ENCODE peak calls at places on chromosomes 11 and 22, in four cellular contexts. K is IMR-90, T is kidney, C is A549. Q is an unnamed sample.

GRCh38 chr11:77968337-77968736 is 26.1 kb downstream of the INTS4 start:
- DNase-seq in K (no peak), T (no peak), C (no peak), Q (no peak)

GRCh38 chr11:126197277-126197939 is 14.0 kb downstream of the RPUSD4 start:
- DNase-seq in K (peak; percentile 90), T (no peak), C (no peak), Q (no peak)

GRCh38 chr11:26105762-26106423 is 226.0 kb upstream of the ANO3 start:
- DNase-seq in K (no peak), T (no peak), C (no peak), Q (no peak)

GRCh38 chr11:116778556-116778955 is 5.8 kb upstream of the BUD13 start:
- DNase-seq in K (peak; percentile 11), T (no peak), C (no peak), Q (no peak)

GRCh38 chr11:2574553-2575535 is 125.0 kb downstream of the KCNQ1OT1 start:
- DNase-seq in K (no peak), T (peak; percentile 58), C (no peak), Q (peak; percentile 44)

GRCh38 chr11:5038336-5038735 is 8.0 kb upstream of the OR52J3 start:
- DNase-seq in K (no peak), T (no peak), C (no peak), Q (no peak)

GRCh38 chr11:61369372-61370348 is 7.5 kb downstream of the TMEM138 start:
- DNase-seq in K (peak; percentile 99), T (peak; percentile 91), C (no peak), Q (no peak)

GRCh38 chr11:71342116-71342515 is 89.7 kb upstream of the SHANK2 start:
- DNase-seq in K (peak; percentile 77), T (no peak), C (no peak), Q (peak; percentile 44)

GRCh38 chr11:17528181-17528691 is 16.0 kb downstream of the USH1C start:
- DNase-seq in K (peak; percentile 28), T (peak; percentile 77), C (peak; percentile 42), Q (no peak)

GRCh38 chr22:38964989-38965388 is 7.6 kb downstream of the APOBEC3A start:
- DNase-seq in K (no peak), T (peak; percentile 66), C (no peak), Q (no peak)

GRCh38 chr11:72179804-72180396 is 12.0 kb upstream of the FOLR1 start:
- DNase-seq in K (no peak), T (no peak), C (no peak), Q (no peak)

GRCh38 chr11:111999111-111999510 is 26.1 kb upstream of the DLAT start:
- DNase-seq in K (no peak), T (no peak), C (no peak), Q (no peak)

GRCh38 chr11:120186408-120186798 is 24.4 kb upstream of the OAF start:
- DNase-seq in K (no peak), T (no peak), C (no peak), Q (no peak)

GRCh38 chr11:133991101-133991500 is 34.3 kb upstream of the IGSF9B start:
- DNase-seq in K (no peak), T (no peak), C (no peak), Q (no peak)

GRCh38 chr22:24370426-24370825 is 57.0 kb upstream of the ADORA2A start:
- DNase-seq in K (no peak), T (no peak), C (no peak), Q (no peak)

GRCh38 chr22:29798318-29798717 is 31.1 kb downstream of the UQCR10 start:
- DNase-seq in K (no peak), T (no peak), C (no peak), Q (no peak)

GRCh38 chr22:50101870-50102565 is 12.2 kb downstream of the MOV10L1 start:
- DNase-seq in K (no peak), T (no peak), C (no peak), Q (no peak)

GRCh38 chr22:45880732-45881523 is 96.0 kb downstream of the WNT7B start:
- DNase-seq in K (no peak), T (peak; percentile 77), C (no peak), Q (peak; percentile 37)

GRCh38 chr22:29380032-29380781 is 8.2 kb downstream of the AP1B1 start:
- DNase-seq in K (peak; percentile 58), T (no peak), C (no peak), Q (no peak)

GRCh38 chr11:18527512-18527911 is 770 bp upstream of the TSG101 start:
- DNase-seq in K (peak; percentile 43), T (no peak), C (peak; percentile 36), Q (no peak)

GRCh38 chr22:32904044-32904443 is 102.5 kb downstream of the TIMP3 start:
- DNase-seq in K (peak; percentile 35), T (no peak), C (peak; percentile 29), Q (no peak)

GRCh38 chr11:129331871-129332274 is 43.8 kb upstream of the BARX2 start:
- DNase-seq in K (peak; percentile 69), T (peak; percentile 88), C (peak; percentile 73), Q (peak; percentile 85)

GRCh38 chr22:39343259-39344045 is 6.3 kb upstream of the SYNGR1 start:
- DNase-seq in K (peak; percentile 58), T (no peak), C (peak; percentile 61), Q (peak; percentile 64)

GRCh38 chr22:25067851-25068421 is 115.4 kb downstream of the KIAA1671 start:
- DNase-seq in K (no peak), T (no peak), C (no peak), Q (peak; percentile 52)

GRCh38 chr22:50343541-50343935 is 411 bp downstream of the PPP6R2 start:
- DNase-seq in K (no peak), T (no peak), C (no peak), Q (no peak)

GRCh38 chr22:27405672-27406388 is 395.7 kb downstream of the MN1 start:
- DNase-seq in K (peak; percentile 45), T (no peak), C (peak; percentile 48), Q (peak; percentile 60)

GRCh38 chr11:59754859-59755700 is at the start of gene STX3:
- DNase-seq in K (peak; percentile 35), T (peak; percentile 91), C (peak; percentile 73), Q (peak; percentile 89)

GRCh38 chr22:25406510-25407210 is 157.8 kb upstream of the GRK3 start:
- DNase-seq in K (no peak), T (peak; percentile 72), C (no peak), Q (no peak)

GRCh38 chr11:61621917-61622585 is 41.2 kb upstream of the SYT7 start:
- DNase-seq in K (no peak), T (no peak), C (no peak), Q (no peak)

GRCh38 chr11:66318576-66318970 is 1.7 kb upstream of the CD248 start:
- DNase-seq in K (no peak), T (no peak), C (no peak), Q (no peak)

GRCh38 chr11:108035690-108036089 is 27.0 kb downstream of the CUL5 start:
- DNase-seq in K (peak; percentile 38), T (no peak), C (no peak), Q (no peak)

DNA sequence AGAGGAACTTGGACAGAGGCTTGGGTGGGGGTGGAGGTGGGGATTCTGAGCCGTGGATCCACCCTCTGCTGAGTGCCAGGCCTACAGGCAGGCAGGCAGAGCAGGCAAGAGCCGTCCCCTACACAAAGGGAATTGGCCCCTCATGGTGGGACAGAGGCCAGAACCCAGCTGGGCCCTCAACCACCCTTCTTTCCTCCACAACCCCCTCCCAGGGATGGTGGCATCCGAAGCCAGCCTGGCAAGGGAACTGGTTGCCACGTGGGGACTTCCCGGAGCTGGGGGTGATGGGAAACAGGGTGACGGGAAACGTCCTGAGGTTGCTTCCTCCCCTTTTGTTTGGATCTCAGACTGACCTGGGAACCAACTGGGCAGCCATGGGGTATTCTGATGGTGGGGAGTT is 31.7 kb downstream of the TXN2 start:
- DNase-seq in K (no peak), T (no peak), C (no peak), Q (no peak)
- H3K4me1 ChIP-seq in K (peaks cover 8% of the 10 kb centered on the region), T (peaks cover 10% of the 10 kb centered on the region), C (peaks cover 36% of the 10 kb centered on the region), Q (peaks cover 82% of the 10 kb centered on the region)

DNA sequence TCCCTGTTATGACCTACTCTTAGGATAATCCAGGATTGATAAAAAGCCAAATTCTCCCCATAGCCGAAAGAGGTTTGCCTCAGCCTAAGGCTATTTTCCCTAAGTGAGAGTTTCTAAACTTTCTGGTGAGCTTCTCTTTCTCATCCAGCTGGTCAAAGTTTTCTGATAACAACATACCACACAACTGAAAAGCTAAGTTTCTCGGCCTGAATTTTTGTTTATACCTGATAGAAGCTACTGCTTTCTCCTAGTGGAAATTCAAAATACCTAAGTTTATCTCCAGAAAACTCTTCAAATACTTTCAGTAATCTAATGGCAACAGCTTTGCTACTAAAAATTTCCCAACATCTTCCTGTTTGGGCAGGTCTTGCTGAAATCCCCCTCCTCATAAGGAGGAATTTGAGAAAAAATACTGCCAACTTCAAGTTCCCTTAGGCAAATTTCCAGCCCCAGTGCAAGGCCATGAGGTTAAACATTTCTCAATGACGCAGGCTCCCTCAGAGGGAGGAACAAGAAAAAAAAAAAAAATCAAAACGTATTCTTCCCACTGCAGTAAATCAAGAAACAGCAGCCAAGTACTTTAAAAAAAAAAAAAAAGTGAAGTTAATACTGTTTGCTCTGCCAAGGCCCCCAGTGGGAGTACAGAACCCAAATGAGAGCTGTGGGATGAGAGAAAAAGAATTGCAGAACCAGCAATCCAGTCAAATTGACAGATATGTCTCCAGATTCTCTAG is 127.0 kb downstream of the MRTFA start:
- DNase-seq in K (peak; percentile 96), T (no peak), C (peak; percentile 94), Q (no peak)
- H3K4me1 ChIP-seq in K (peaks cover 36% of the 10 kb centered on the region), T (peaks cover 25% of the 10 kb centered on the region), C (peaks cover 92% of the 10 kb centered on the region), Q (peaks cover 59% of the 10 kb centered on the region)

GRCh38 chr11:94776351-94777321 is 8.5 kb downstream of the AMOTL1 start:
- DNase-seq in K (peak; percentile 74), T (no peak), C (peak; percentile 17), Q (peak; percentile 45)

GRCh38 chr11:94773842-94774241 is 5.7 kb downstream of the AMOTL1 start:
- DNase-seq in K (no peak), T (no peak), C (no peak), Q (no peak)

GRCh38 chr11:94775576-94776327 is 7.6 kb downstream of the AMOTL1 start:
- DNase-seq in K (no peak), T (no peak), C (no peak), Q (no peak)

GRCh38 chr11:94771951-94772350 is 3.8 kb downstream of the AMOTL1 start:
- DNase-seq in K (no peak), T (no peak), C (no peak), Q (no peak)

GRCh38 chr11:94774345-94774744 is 6.2 kb downstream of the AMOTL1 start:
- DNase-seq in K (peak; percentile 48), T (no peak), C (no peak), Q (no peak)
- H3K4me1 ChIP-seq in K (peaks cover 16% of the 10 kb centered on the region), T (peaks cover 11% of the 10 kb centered on the region), C (peaks cover 32% of the 10 kb centered on the region), Q (peaks cover 63% of the 10 kb centered on the region)

GRCh38 chr11:27421819-27422494 is 50.6 kb downstream of the LGR4 start:
- DNase-seq in K (no peak), T (no peak), C (no peak), Q (no peak)

GRCh38 chr11:27427183-27427980 is 45.2 kb downstream of the LGR4 start:
- DNase-seq in K (peak; percentile 34), T (no peak), C (no peak), Q (no peak)

GRCh38 chr11:27420722-27421572 is 51.6 kb downstream of the LGR4 start:
- DNase-seq in K (no peak), T (no peak), C (no peak), Q (no peak)

GRCh38 chr11:27420217-27420616 is 52.4 kb downstream of the LGR4 start:
- DNase-seq in K (no peak), T (no peak), C (no peak), Q (no peak)

DNA sequence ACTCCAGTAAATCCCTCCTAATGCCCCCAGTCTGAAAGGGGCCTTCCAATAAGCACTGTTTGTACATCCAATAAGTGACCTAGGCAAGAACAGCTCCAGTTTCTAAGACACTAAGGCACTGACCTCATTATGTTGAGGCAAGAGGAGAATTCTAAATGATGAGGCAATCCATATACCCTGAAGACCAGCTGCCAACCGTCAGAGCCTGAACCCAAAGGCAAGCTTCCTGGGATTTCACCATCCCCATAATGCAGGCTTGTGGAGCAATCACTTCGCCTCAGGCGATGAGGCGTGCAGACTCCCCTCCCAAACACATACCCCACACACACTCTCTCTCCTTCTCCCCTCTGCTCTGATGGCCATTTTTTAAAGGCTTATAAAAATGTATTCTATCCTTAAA is 49.5 kb downstream of the LGR4 start:
- DNase-seq in K (peak; percentile 80), T (peak; percentile 76), C (peak; percentile 66), Q (no peak)
- H3K4me1 ChIP-seq in K (peaks cover 2% of the 10 kb centered on the region), T (peaks cover 6% of the 10 kb centered on the region), C (peaks cover 77% of the 10 kb centered on the region), Q (no peaks in the 10 kb centered on the region)